ENCODE peak calls at places on chromosomes 1 and 21, in eight cellular contexts. Q, I, V, N, L, M, H and K are unnamed samples.

GRCh38 chr1:168987330-168987729 is 119.2 kb upstream of the ATP1B1 start:
- DNase-seq in Q (no peak), I (no peak), V (no peak), N (no peak), L (no peak), M (no peak), H (no peak), K (no peak)

GRCh38 chr1:103541431-103541830 is 15.9 kb downstream of the RNPC3 start:
- DNase-seq in Q (no peak), I (no peak), V (no peak), N (no peak), L (no peak), M (no peak), H (no peak), K (peak)

GRCh38 chr1:109969430-109969829 is 15.1 kb upstream of the AHCYL1 start:
- DNase-seq in Q (no peak), I (no peak), V (peak), N (no peak), L (peak), M (no peak), H (no peak), K (peak)

GRCh38 chr1:980602-981395 is 1.1 kb downstream of the PERM1 start:
- DNase-seq in Q (no peak), I (no peak), V (no peak), N (no peak), L (no peak), M (no peak), H (no peak), K (no peak)

GRCh38 chr21:44994016-44994365 is 54.2 kb downstream of the SLX9 start:
- DNase-seq in Q (no peak), I (no peak), V (no peak), N (no peak), L (no peak), M (no peak), H (no peak), K (no peak)

GRCh38 chr1:111161843-111162242 is 21.8 kb downstream of the CEPT1 start:
- DNase-seq in Q (no peak), I (no peak), V (no peak), N (no peak), L (peak), M (peak), H (no peak), K (peak)

GRCh38 chr1:30381671-30382365 is 341.6 kb downstream of the MATN1 start:
- DNase-seq in Q (no peak), I (no peak), V (no peak), N (no peak), L (no peak), M (no peak), H (no peak), K (no peak)

GRCh38 chr1:76759950-76760349 is 107.3 kb upstream of the ST6GALNAC5 start:
- DNase-seq in Q (no peak), I (no peak), V (no peak), N (no peak), L (peak), M (peak), H (no peak), K (peak)

GRCh38 chr21:16589046-16589445 is 859.3 kb downstream of the USP25 start:
- DNase-seq in Q (no peak), I (no peak), V (no peak), N (no peak), L (no peak), M (no peak), H (no peak), K (no peak)

GRCh38 chr21:40337981-40338380 is 470.7 kb downstream of the PCP4 start:
- DNase-seq in Q (no peak), I (no peak), V (no peak), N (no peak), L (no peak), M (no peak), H (no peak), K (no peak)

GRCh38 chr1:186605762-186606350 is 74.4 kb downstream of the PTGS2 start:
- DNase-seq in Q (peak), I (peak), V (peak), N (no peak), L (peak), M (no peak), H (no peak), K (peak)

GRCh38 chr21:45001134-45002095 is 61.6 kb downstream of the SLX9 start:
- DNase-seq in Q (peak), I (no peak), V (no peak), N (peak), L (peak), M (no peak), H (no peak), K (peak)

GRCh38 chr21:27206368-27206982 is 239.6 kb upstream of the ADAMTS5 start:
- DNase-seq in Q (no peak), I (no peak), V (no peak), N (no peak), L (no peak), M (no peak), H (no peak), K (peak)

GRCh38 chr1:165073402-165074007 is 283.0 kb downstream of the LMX1A start:
- DNase-seq in Q (no peak), I (peak), V (peak), N (peak), L (peak), M (peak), H (no peak), K (peak)

GRCh38 chr1:228061411-228062084 is 21.0 kb upstream of the ARF1 start:
- DNase-seq in Q (no peak), I (no peak), V (no peak), N (no peak), L (no peak), M (no peak), H (no peak), K (no peak)

GRCh38 chr1:3170566-3171453 is 101.8 kb downstream of the PRDM16 start:
- DNase-seq in Q (peak), I (no peak), V (peak), N (peak), L (peak), M (peak), H (no peak), K (peak)

GRCh38 chr21:46527801-46528200 is 69.1 kb downstream of the DIP2A start:
- DNase-seq in Q (no peak), I (no peak), V (no peak), N (no peak), L (no peak), M (no peak), H (no peak), K (no peak)

GRCh38 chr1:92972413-92973129 is 11.3 kb upstream of the DIPK1A start:
- DNase-seq in Q (no peak), I (no peak), V (no peak), N (no peak), L (no peak), M (no peak), H (no peak), K (no peak)